ENCODE peak calls at places on chromosomes 7 and 10, in six cellular contexts. One of them, this sample, is unnamed.

GRCh38 chr10:92240289-92241157 is 50.4 kb downstream of the CPEB3 start:
- DNase-seq in fibroblast of lung: peak; percentile 72
- DNase-seq in stimulated activated CD8-positive, alpha-beta memory T cell treated with anti-CD3 and anti-CD28 coated beads, Interleukin-2, amount 100 ng/mL, for 1 hour: peak; percentile 9
- DNase-seq in RWPE1: peak; percentile 73
- DNase-seq in pancreas: peak; percentile 27
- DNase-seq in ACHN: peak; percentile 57
- DNase-seq in this sample: peak; percentile 75

GRCh38 chr10:58473966-58474365 is 38.7 kb upstream of the BICC1 start:
- DNase-seq in fibroblast of lung: peak; percentile 5
- DNase-seq in stimulated activated CD8-positive, alpha-beta memory T cell treated with anti-CD3 and anti-CD28 coated beads, Interleukin-2, amount 100 ng/mL, for 1 hour: no peak
- DNase-seq in RWPE1: no peak
- DNase-seq in pancreas: no peak
- DNase-seq in ACHN: peak; percentile 27
- DNase-seq in this sample: no peak

GRCh38 chr10:132518572-132519381 is 18.8 kb upstream of the INPP5A start:
- DNase-seq in fibroblast of lung: no peak
- DNase-seq in stimulated activated CD8-positive, alpha-beta memory T cell treated with anti-CD3 and anti-CD28 coated beads, Interleukin-2, amount 100 ng/mL, for 1 hour: no peak
- DNase-seq in RWPE1: peak; percentile 83
- DNase-seq in pancreas: peak; percentile 96
- DNase-seq in ACHN: no peak
- DNase-seq in this sample: no peak

GRCh38 chr10:85641479-85641967 is 725.1 kb downstream of the GRID1 start:
- DNase-seq in fibroblast of lung: no peak
- DNase-seq in stimulated activated CD8-positive, alpha-beta memory T cell treated with anti-CD3 and anti-CD28 coated beads, Interleukin-2, amount 100 ng/mL, for 1 hour: no peak
- DNase-seq in RWPE1: no peak
- DNase-seq in pancreas: no peak
- DNase-seq in ACHN: no peak
- DNase-seq in this sample: no peak

GRCh38 chr10:78336402-78336791 is 302.7 kb downstream of the RPS24 start:
- DNase-seq in fibroblast of lung: peak; percentile 87
- DNase-seq in stimulated activated CD8-positive, alpha-beta memory T cell treated with anti-CD3 and anti-CD28 coated beads, Interleukin-2, amount 100 ng/mL, for 1 hour: no peak
- DNase-seq in RWPE1: no peak
- DNase-seq in pancreas: no peak
- DNase-seq in ACHN: no peak
- DNase-seq in this sample: no peak

GRCh38 chr10:70749756-70750155 is 35.4 kb downstream of the TBATA start:
- DNase-seq in fibroblast of lung: no peak
- DNase-seq in stimulated activated CD8-positive, alpha-beta memory T cell treated with anti-CD3 and anti-CD28 coated beads, Interleukin-2, amount 100 ng/mL, for 1 hour: no peak
- DNase-seq in RWPE1: no peak
- DNase-seq in pancreas: no peak
- DNase-seq in ACHN: no peak
- DNase-seq in this sample: no peak

GRCh38 chr10:69854685-69855345 is 53.1 kb downstream of the COL13A1 start:
- DNase-seq in fibroblast of lung: no peak
- DNase-seq in stimulated activated CD8-positive, alpha-beta memory T cell treated with anti-CD3 and anti-CD28 coated beads, Interleukin-2, amount 100 ng/mL, for 1 hour: no peak
- DNase-seq in RWPE1: no peak
- DNase-seq in pancreas: no peak
- DNase-seq in ACHN: no peak
- DNase-seq in this sample: no peak

GRCh38 chr7:39700932-39701331 is 77.6 kb downstream of the RALA start:
- DNase-seq in fibroblast of lung: no peak
- DNase-seq in stimulated activated CD8-positive, alpha-beta memory T cell treated with anti-CD3 and anti-CD28 coated beads, Interleukin-2, amount 100 ng/mL, for 1 hour: no peak
- DNase-seq in RWPE1: no peak
- DNase-seq in pancreas: no peak
- DNase-seq in ACHN: no peak
- DNase-seq in this sample: no peak

GRCh38 chr7:78198756-78199155 is 400.2 kb downstream of the PHTF2 start:
- DNase-seq in fibroblast of lung: no peak
- DNase-seq in stimulated activated CD8-positive, alpha-beta memory T cell treated with anti-CD3 and anti-CD28 coated beads, Interleukin-2, amount 100 ng/mL, for 1 hour: no peak
- DNase-seq in RWPE1: no peak
- DNase-seq in pancreas: no peak
- DNase-seq in ACHN: no peak
- DNase-seq in this sample: no peak

GRCh38 chr7:47335071-47335470 is 246.8 kb downstream of the TNS3 start:
- DNase-seq in fibroblast of lung: no peak
- DNase-seq in stimulated activated CD8-positive, alpha-beta memory T cell treated with anti-CD3 and anti-CD28 coated beads, Interleukin-2, amount 100 ng/mL, for 1 hour: no peak
- DNase-seq in RWPE1: no peak
- DNase-seq in pancreas: no peak
- DNase-seq in ACHN: no peak
- DNase-seq in this sample: no peak

GRCh38 chr7:37045786-37046185 is 321.5 kb upstream of the AOAH start:
- DNase-seq in fibroblast of lung: no peak
- DNase-seq in stimulated activated CD8-positive, alpha-beta memory T cell treated with anti-CD3 and anti-CD28 coated beads, Interleukin-2, amount 100 ng/mL, for 1 hour: no peak
- DNase-seq in RWPE1: no peak
- DNase-seq in pancreas: no peak
- DNase-seq in ACHN: no peak
- DNase-seq in this sample: no peak

GRCh38 chr10:116629340-116629739 is 8.6 kb downstream of the PNLIPRP2 start:
- DNase-seq in fibroblast of lung: no peak
- DNase-seq in stimulated activated CD8-positive, alpha-beta memory T cell treated with anti-CD3 and anti-CD28 coated beads, Interleukin-2, amount 100 ng/mL, for 1 hour: no peak
- DNase-seq in RWPE1: no peak
- DNase-seq in pancreas: peak; percentile 36
- DNase-seq in ACHN: no peak
- DNase-seq in this sample: no peak

GRCh38 chr7:121020652-121021051 is 32.1 kb downstream of the CPED1 start:
- DNase-seq in fibroblast of lung: peak; percentile 86
- DNase-seq in stimulated activated CD8-positive, alpha-beta memory T cell treated with anti-CD3 and anti-CD28 coated beads, Interleukin-2, amount 100 ng/mL, for 1 hour: no peak
- DNase-seq in RWPE1: peak; percentile 32
- DNase-seq in pancreas: no peak
- DNase-seq in ACHN: no peak
- DNase-seq in this sample: no peak

GRCh38 chr7:143265017-143265693 is 1.9 kb downstream of the GSTK1 start:
- DNase-seq in fibroblast of lung: no peak
- DNase-seq in stimulated activated CD8-positive, alpha-beta memory T cell treated with anti-CD3 and anti-CD28 coated beads, Interleukin-2, amount 100 ng/mL, for 1 hour: no peak
- DNase-seq in RWPE1: no peak
- DNase-seq in pancreas: no peak
- DNase-seq in ACHN: no peak
- DNase-seq in this sample: no peak

GRCh38 chr10:24642921-24643678 is 80.6 kb downstream of the ARHGAP21 start:
- DNase-seq in fibroblast of lung: peak; percentile 89
- DNase-seq in stimulated activated CD8-positive, alpha-beta memory T cell treated with anti-CD3 and anti-CD28 coated beads, Interleukin-2, amount 100 ng/mL, for 1 hour: no peak
- DNase-seq in RWPE1: peak; percentile 81
- DNase-seq in pancreas: no peak
- DNase-seq in ACHN: peak; percentile 80
- DNase-seq in this sample: peak; percentile 34

GRCh38 chr7:63043657-63044543 is 954.7 kb upstream of the ZNF722 start:
- DNase-seq in fibroblast of lung: no peak
- DNase-seq in stimulated activated CD8-positive, alpha-beta memory T cell treated with anti-CD3 and anti-CD28 coated beads, Interleukin-2, amount 100 ng/mL, for 1 hour: no peak
- DNase-seq in RWPE1: no peak
- DNase-seq in pancreas: no peak
- DNase-seq in ACHN: no peak
- DNase-seq in this sample: no peak

GRCh38 chr10:6741561-6741960 is 161.5 kb upstream of the PRKCQ start:
- DNase-seq in fibroblast of lung: peak; percentile 94
- DNase-seq in stimulated activated CD8-positive, alpha-beta memory T cell treated with anti-CD3 and anti-CD28 coated beads, Interleukin-2, amount 100 ng/mL, for 1 hour: no peak
- DNase-seq in RWPE1: no peak
- DNase-seq in pancreas: no peak
- DNase-seq in ACHN: no peak
- DNase-seq in this sample: no peak

GRCh38 chr7:44494960-44495359 is 4.5 kb upstream of the NUDCD3 start:
- DNase-seq in fibroblast of lung: no peak
- DNase-seq in stimulated activated CD8-positive, alpha-beta memory T cell treated with anti-CD3 and anti-CD28 coated beads, Interleukin-2, amount 100 ng/mL, for 1 hour: no peak
- DNase-seq in RWPE1: no peak
- DNase-seq in pancreas: no peak
- DNase-seq in ACHN: no peak
- DNase-seq in this sample: no peak

GRCh38 chr7:137992042-137992737 is 9.7 kb downstream of the CREB3L2 start:
- DNase-seq in fibroblast of lung: peak; percentile 96
- DNase-seq in stimulated activated CD8-positive, alpha-beta memory T cell treated with anti-CD3 and anti-CD28 coated beads, Interleukin-2, amount 100 ng/mL, for 1 hour: no peak
- DNase-seq in RWPE1: no peak
- DNase-seq in pancreas: no peak
- DNase-seq in ACHN: no peak
- DNase-seq in this sample: no peak

GRCh38 chr7:64874114-64874513 is 29.0 kb upstream of the ZNF273 start:
- DNase-seq in fibroblast of lung: no peak
- DNase-seq in stimulated activated CD8-positive, alpha-beta memory T cell treated with anti-CD3 and anti-CD28 coated beads, Interleukin-2, amount 100 ng/mL, for 1 hour: no peak
- DNase-seq in RWPE1: no peak
- DNase-seq in pancreas: no peak
- DNase-seq in ACHN: no peak
- DNase-seq in this sample: no peak

GRCh38 chr10:57102234-57102633 is 741.2 kb upstream of the ZWINT start:
- DNase-seq in fibroblast of lung: no peak
- DNase-seq in stimulated activated CD8-positive, alpha-beta memory T cell treated with anti-CD3 and anti-CD28 coated beads, Interleukin-2, amount 100 ng/mL, for 1 hour: no peak
- DNase-seq in RWPE1: no peak
- DNase-seq in pancreas: no peak
- DNase-seq in ACHN: no peak
- DNase-seq in this sample: no peak

GRCh38 chr10:19204239-19204917 is 155.8 kb downstream of the MALRD1 start:
- DNase-seq in fibroblast of lung: no peak
- DNase-seq in stimulated activated CD8-positive, alpha-beta memory T cell treated with anti-CD3 and anti-CD28 coated beads, Interleukin-2, amount 100 ng/mL, for 1 hour: no peak
- DNase-seq in RWPE1: no peak
- DNase-seq in pancreas: no peak
- DNase-seq in ACHN: peak; percentile 50
- DNase-seq in this sample: no peak

GRCh38 chr10:8044908-8045727 is 9.4 kb upstream of the GATA3 start:
- DNase-seq in fibroblast of lung: no peak
- DNase-seq in stimulated activated CD8-positive, alpha-beta memory T cell treated with anti-CD3 and anti-CD28 coated beads, Interleukin-2, amount 100 ng/mL, for 1 hour: no peak
- DNase-seq in RWPE1: no peak
- DNase-seq in pancreas: no peak
- DNase-seq in ACHN: peak; percentile 9
- DNase-seq in this sample: no peak

GRCh38 chr10:101467286-101467770 is 113.4 kb downstream of the BTRC start:
- DNase-seq in fibroblast of lung: peak; percentile 83
- DNase-seq in stimulated activated CD8-positive, alpha-beta memory T cell treated with anti-CD3 and anti-CD28 coated beads, Interleukin-2, amount 100 ng/mL, for 1 hour: no peak
- DNase-seq in RWPE1: peak; percentile 72
- DNase-seq in pancreas: no peak
- DNase-seq in ACHN: peak; percentile 74
- DNase-seq in this sample: peak; percentile 10

GRCh38 chr10:117294735-117295134 is 53.8 kb downstream of the SLC18A2 start:
- DNase-seq in fibroblast of lung: no peak
- DNase-seq in stimulated activated CD8-positive, alpha-beta memory T cell treated with anti-CD3 and anti-CD28 coated beads, Interleukin-2, amount 100 ng/mL, for 1 hour: no peak
- DNase-seq in RWPE1: no peak
- DNase-seq in pancreas: no peak
- DNase-seq in ACHN: no peak
- DNase-seq in this sample: no peak